ENCODE peak calls at places on chromosomes 3 and 15, in five cellular contexts. F, R, L, S and A are unnamed samples.

GRCh38 chr3:43405888-43406636 is 119.7 kb downstream of the SNRK start:
- DNase-seq in F (no peak), R (no peak), L (peak; percentile 26), S (no peak), A (no peak)

GRCh38 chr15:56778761-56779160 is 45.5 kb upstream of the ZNF280D start:
- DNase-seq in F (no peak), R (no peak), L (no peak), S (no peak), A (no peak)

GRCh38 chr3:16551342-16551976 is 38.0 kb upstream of the RFTN1 start:
- DNase-seq in F (no peak), R (no peak), L (no peak), S (no peak), A (no peak)

GRCh38 chr15:90099868-90100854 is 2.1 kb downstream of the IDH2 start:
- DNase-seq in F (peak; percentile 41), R (no peak), L (no peak), S (no peak), A (no peak)

GRCh38 chr3:133455281-133455680 is 55.4 kb downstream of the BFSP2 start:
- DNase-seq in F (no peak), R (no peak), L (no peak), S (no peak), A (no peak)

GRCh38 chr3:157261000-157261399 is 101.1 kb upstream of the CCNL1 start:
- DNase-seq in F (no peak), R (no peak), L (no peak), S (no peak), A (no peak)

GRCh38 chr15:50077655-50078054 is 41.4 kb downstream of the ATP8B4 start:
- DNase-seq in F (no peak), R (no peak), L (no peak), S (no peak), A (no peak)

GRCh38 chr3:61381745-61382392 is 130.6 kb upstream of the FHIT start:
- DNase-seq in F (peak; percentile 35), R (no peak), L (peak; percentile 34), S (no peak), A (peak; percentile 39)

GRCh38 chr3:38214560-38214959 is 49.2 kb downstream of the OXSR1 start:
- DNase-seq in F (no peak), R (no peak), L (no peak), S (no peak), A (no peak)

GRCh38 chr15:101437209-101437608 is 52.3 kb downstream of the PCSK6 start:
- DNase-seq in F (no peak), R (peak; percentile 39), L (no peak), S (no peak), A (no peak)

GRCh38 chr3:126130981-126131750 is 47.2 kb upstream of the SLC41A3 start:
- DNase-seq in F (no peak), R (peak; percentile 8), L (no peak), S (no peak), A (peak; percentile 2)

GRCh38 chr15:88246666-88247446 is 9.7 kb downstream of the NTRK3 start:
- DNase-seq in F (peak; percentile 44), R (peak; percentile 92), L (peak; percentile 77), S (no peak), A (peak; percentile 89)

GRCh38 chr15:85564686-85565085 is 184.3 kb downstream of the AKAP13 start:
- DNase-seq in F (no peak), R (no peak), L (no peak), S (no peak), A (no peak)

GRCh38 chr3:62332771-62333381 is 40.5 kb downstream of the FEZF2 start:
- DNase-seq in F (no peak), R (no peak), L (no peak), S (no peak), A (peak; percentile 9)

GRCh38 chr15:67879440-67880129 is 39.7 kb upstream of the RNU6-1 start:
- DNase-seq in F (no peak), R (no peak), L (no peak), S (no peak), A (no peak)

GRCh38 chr3:47370887-47371697 is 9.7 kb upstream of the PTPN23 start:
- DNase-seq in F (no peak), R (peak; percentile 65), L (peak; percentile 85), S (no peak), A (peak; percentile 81)

GRCh38 chr3:131608741-131609140 is 106.0 kb upstream of the MRPL3 start:
- DNase-seq in F (no peak), R (no peak), L (no peak), S (no peak), A (no peak)

GRCh38 chr3:196620228-196620627 is 19.3 kb upstream of the NRROS start:
- DNase-seq in F (no peak), R (no peak), L (peak; percentile 62), S (no peak), A (no peak)

GRCh38 chr3:138861755-138862333 is 27.1 kb upstream of the PIK3CB start:
- DNase-seq in F (no peak), R (peak; percentile 57), L (no peak), S (no peak), A (no peak)

GRCh38 chr15:71447328-71448250 is 332.3 kb downstream of the THSD4 start:
- DNase-seq in F (no peak), R (no peak), L (no peak), S (no peak), A (no peak)

GRCh38 chr15:24956131-24956838 is 1.5 kb downstream of the SNRPN start:
- DNase-seq in F (peak; percentile 59), R (peak; percentile 68), L (no peak), S (peak; percentile 57), A (peak; percentile 79)
- TF ChIP-seq YY1 in F (peak; percentile 92), R (peak; percentile 95), L (no peak), S (peak; percentile 91), A (peak; percentile 87)

GRCh38 chr15:73575636-73576247 is 57.4 kb downstream of the NPTN start:
- DNase-seq in F (no peak), R (no peak), L (no peak), S (no peak), A (no peak)
- TF ChIP-seq USF2 in F (no peak), R (no peak), L (no peak), S (no peak), A (no peak)

DNA sequence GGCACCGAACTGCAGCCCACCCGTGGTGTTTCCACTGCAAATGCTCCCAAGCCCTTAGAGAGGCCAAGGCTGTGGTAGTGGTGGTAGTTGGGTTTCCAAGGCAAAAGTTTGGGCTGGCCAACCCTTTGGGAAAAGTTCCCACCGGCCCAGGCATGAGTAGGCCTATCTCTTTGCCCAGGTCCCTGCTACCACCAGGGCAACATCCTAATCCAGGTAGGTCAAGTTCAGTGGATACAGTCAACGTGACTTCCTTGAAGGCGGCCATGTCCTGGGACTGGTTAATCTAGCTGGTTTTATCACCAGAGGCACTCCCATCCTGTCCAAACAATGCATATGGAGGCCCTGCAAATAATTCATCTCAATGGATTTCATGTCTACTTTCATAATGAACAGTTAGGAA is 1.6 kb upstream of the ONECUT1 start:
- DNase-seq in F (no peak), R (no peak), L (no peak), S (no peak), A (no peak)
- TF ChIP-seq YY1 in F (no peak), R (peak; percentile 31), L (no peak), S (no peak), A (no peak)

GRCh38 chr3:55629432-55629831 is 142.3 kb upstream of the WNT5A start:
- DNase-seq in F (no peak), R (no peak), L (no peak), S (no peak), A (no peak)
- TF ChIP-seq USF2 in F (no peak), R (no peak), L (no peak), S (no peak), A (no peak)

GRCh38 chr3:140424726-140425125 is 253.1 kb upstream of the TRIM42 start:
- DNase-seq in F (no peak), R (no peak), L (no peak), S (no peak), A (no peak)
- TF ChIP-seq YY1 in F (no peak), R (no peak), L (no peak), S (no peak), A (no peak)

GRCh38 chr15:26083457-26084350 is 220.6 kb upstream of the ATP10A start:
- DNase-seq in F (no peak), R (no peak), L (peak; percentile 10), S (no peak), A (no peak)

GRCh38 chr15:26082069-26082832 is 219.1 kb upstream of the ATP10A start:
- DNase-seq in F (peak; percentile 91), R (peak; percentile 98), L (peak; percentile 91), S (peak; percentile 53), A (peak; percentile 90)

GRCh38 chr15:26081758-26082068 is 218.6 kb upstream of the ATP10A start:
- DNase-seq in F (peak; percentile 2), R (no peak), L (no peak), S (no peak), A (peak; percentile 15)

GRCh38 chr15:26087395-26087794 is 224.3 kb upstream of the ATP10A start:
- DNase-seq in F (no peak), R (no peak), L (no peak), S (no peak), A (no peak)

GRCh38 chr15:26082833-26083174 is 219.7 kb upstream of the ATP10A start:
- DNase-seq in F (no peak), R (no peak), L (no peak), S (no peak), A (no peak)
- TF ChIP-seq USF2 in F (no peak), R (no peak), L (no peak), S (no peak), A (no peak)

GRCh38 chr3:17588422-17588821 is 154.0 kb downstream of the TBC1D5 start:
- DNase-seq in F (no peak), R (no peak), L (no peak), S (no peak), A (no peak)
- TF ChIP-seq YY1 in F (no peak), R (no peak), L (no peak), S (no peak), A (no peak)

DNA sequence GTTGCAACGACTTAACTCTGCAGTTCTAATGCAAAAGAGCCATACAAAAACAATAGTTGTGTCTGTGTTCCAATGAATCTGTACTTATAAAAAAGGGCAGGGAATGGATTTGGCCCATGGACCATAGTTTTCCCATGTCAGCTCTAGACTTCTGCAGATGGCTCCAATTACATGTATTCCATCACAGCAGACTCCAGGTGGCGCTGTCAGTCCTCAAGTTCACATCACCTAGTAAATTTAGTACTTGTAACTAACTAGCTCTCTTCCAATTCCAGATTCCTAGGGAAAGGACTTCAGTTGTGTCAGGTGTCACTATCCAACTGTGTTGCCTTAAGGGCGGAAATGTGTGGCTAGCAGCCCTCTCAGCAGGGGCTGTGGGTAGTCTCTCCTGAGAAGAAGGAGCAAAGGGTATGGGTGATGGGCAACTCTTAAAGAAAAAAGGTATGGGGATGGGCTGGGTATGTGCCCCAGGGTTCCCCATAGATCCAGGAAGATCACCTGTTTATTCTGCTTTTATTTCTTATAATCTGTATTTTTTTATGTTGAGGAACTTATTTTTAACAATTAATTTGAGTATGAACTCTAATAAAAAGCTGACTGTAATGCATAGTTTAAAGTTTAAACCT is 36.2 kb downstream of the BBS4 start:
- DNase-seq in F (peak; percentile 56), R (peak; percentile 85), L (peak; percentile 39), S (peak; percentile 34), A (peak; percentile 54)
- TF ChIP-seq USF2 in F (no peak), R (no peak), L (no peak), S (no peak), A (no peak)